ENCODE peak calls at places on chromosomes 3 and 15, in six cellular contexts. L is stimulated activated CD4-positive, alpha-beta T cell treated with anti-CD3 and anti-CD28 coated beads, Interleukin-4, amount 100 ng/mL, for 4 hours; R is naive thymus-derived CD8-positive, alpha-beta T cell; I is T-helper 17 cell; D is cardiac muscle cell; C is memory B cell. K is an unnamed sample.

GRCh38 chr3:151210676-151211381 is 7.8 kb upstream of the GPR171 start:
- DNase-seq in R (no peak), I (no peak), C (no peak), D (no peak), L (no peak), K (no peak)

GRCh38 chr3:1088503-1088902 is 4.3 kb upstream of the CNTN6 start:
- DNase-seq in C (no peak), D (no peak), L (no peak), I (no peak), R (no peak), K (no peak)

GRCh38 chr3:62134061-62134496 is 239.3 kb downstream of the FEZF2 start:
- DNase-seq in I (no peak), D (peak), L (no peak), R (no peak), C (no peak), K (peak)

GRCh38 chr15:91855684-91856553 is 2.4 kb downstream of the SLCO3A1 start:
- DNase-seq in L (no peak), I (no peak), D (peak), R (no peak), C (no peak), K (no peak)

GRCh38 chr15:81442454-81442853 is 68.4 kb upstream of the TMC3 start:
- DNase-seq in I (no peak), R (no peak), C (no peak), L (no peak), D (peak), K (no peak)

GRCh38 chr15:67082007-67082536 is 16.7 kb downstream of the SMAD3 start:
- DNase-seq in I (peak), C (no peak), R (no peak), L (peak), D (no peak), K (no peak)

GRCh38 chr3:72232777-72233176 is 447.8 kb upstream of the PROK2 start:
- DNase-seq in C (no peak), R (no peak), L (no peak), I (no peak), D (no peak), K (no peak)

GRCh38 chr3:52218026-52218425 is 7.4 kb downstream of the TLR9 start:
- DNase-seq in C (no peak), R (no peak), I (no peak), L (no peak), D (no peak), K (no peak)

GRCh38 chr3:125004196-125004595 is 51.6 kb downstream of the HEG1 start:
- DNase-seq in R (no peak), I (no peak), D (no peak), L (no peak), C (no peak), K (no peak)